ENCODE peak calls at places on chromosomes 13 and 19, in eight cellular contexts. N is AG08396; S is tibial artery; V is stimulated activated CD8-positive, alpha-beta memory T cell treated with anti-CD3 and anti-CD28 coated beads, Interleukin-4, amount 100 ng/mL, for 24 hours; R is D341Med; L is NCI-H510A; B is heart left ventricle; Y is AG04450. U is an unnamed sample.

GRCh38 chr19:10871711-10872550 is 578 bp downstream of the CARM1 start:
- DNase-seq in S (peak), R (peak), L (no peak), B (peak), V (peak), N (peak), Y (no peak), U (peak)

GRCh38 chr13:19665427-19665859 is 32.0 kb downstream of the MPHOSPH8 start:
- DNase-seq in N (no peak), V (no peak), R (peak), B (no peak), S (no peak), Y (no peak), L (no peak), U (no peak)

GRCh38 chr19:28961772-28962500 is 251.0 kb downstream of the UQCRFS1 start:
- DNase-seq in R (no peak), Y (no peak), L (no peak), B (no peak), S (no peak), V (no peak), N (peak), U (no peak)

GRCh38 chr13:77980592-77980991 is 62.0 kb upstream of the EDNRB start:
- DNase-seq in Y (peak), L (no peak), N (peak), B (no peak), V (no peak), S (no peak), R (no peak), U (no peak)

GRCh38 chr19:19039901-19040300 is 6.5 kb downstream of the ARMC6 start:
- DNase-seq in V (no peak), S (no peak), B (no peak), Y (no peak), N (no peak), R (no peak), L (no peak), U (no peak)

GRCh38 chr13:29254971-29255370 is 340.5 kb downstream of the SLC7A1 start:
- DNase-seq in Y (no peak), R (no peak), S (no peak), N (no peak), V (no peak), L (no peak), B (no peak), U (no peak)

GRCh38 chr19:18281082-18282020 is at the start of gene JUND:
- DNase-seq in B (peak), S (peak), L (peak), Y (peak), N (peak), V (peak), R (peak), U (peak)

GRCh38 chr13:78689011-78689410 is 30.1 kb upstream of the OBI1 start:
- DNase-seq in Y (no peak), L (no peak), S (no peak), B (no peak), R (no peak), V (no peak), N (no peak), U (no peak)

GRCh38 chr13:110425444-110425780 is 118.3 kb downstream of the COL4A2 start:
- DNase-seq in L (no peak), N (no peak), S (no peak), Y (peak), B (no peak), R (no peak), V (no peak), U (no peak)

GRCh38 chr19:44848805-44849457 is 2.8 kb downstream of the NECTIN2 start:
- DNase-seq in L (no peak), R (no peak), S (no peak), B (no peak), Y (no peak), V (no peak), N (no peak), U (no peak)

GRCh38 chr19:32104465-32105235 is 240.8 kb upstream of the ZNF507 start:
- DNase-seq in B (no peak), R (no peak), Y (no peak), L (no peak), S (no peak), V (no peak), N (no peak), U (peak)

GRCh38 chr19:45403781-45404556 is 900 bp downstream of the PPP1R13L start:
- DNase-seq in R (peak), L (peak), N (no peak), B (peak), Y (no peak), S (no peak), V (peak), U (no peak)

GRCh38 chr13:73287871-73288270 is 229.1 kb downstream of the KLF5 start:
- DNase-seq in L (no peak), V (no peak), S (no peak), R (no peak), Y (no peak), B (no peak), N (no peak), U (no peak)

GRCh38 chr19:13073263-13073662 is 29.4 kb downstream of the LYL1 start:
- DNase-seq in V (no peak), L (no peak), N (no peak), Y (no peak), S (no peak), B (no peak), R (no peak), U (no peak)

GRCh38 chr19:14393303-14393702 is 12.1 kb downstream of the ADGRE5 start:
- DNase-seq in S (no peak), B (no peak), R (peak), V (no peak), L (no peak), Y (no peak), N (no peak), U (no peak)

GRCh38 chr19:4393947-4394590 is 6.3 kb downstream of the SH3GL1 start:
- DNase-seq in S (no peak), Y (no peak), N (no peak), V (no peak), R (peak), B (no peak), L (no peak), U (no peak)

GRCh38 chr13:35789335-35790166 is 313.1 kb upstream of the MAB21L1 start:
- DNase-seq in S (no peak), R (peak), L (no peak), V (no peak), N (peak), Y (no peak), B (no peak), U (no peak)

GRCh38 chr19:53157601-53158000 is 1.3 kb downstream of the ZNF347 start:
- DNase-seq in R (peak), N (peak), Y (no peak), B (peak), L (no peak), V (no peak), S (no peak), U (no peak)

U was measured in uterus.